ENCODE peak calls at places on chromosomes 4 and X, in six cellular contexts. G is NCI-H1694; D is SW 1271; Z is BJ; A is activated CD8-positive, alpha-beta memory T cell treated with anti-CD3 and anti-CD28 coated beads, Interleukin-2, amount 10 ng/mL, durations not matched to agents 7 days and 5 days; I is NCI-H1105. R is an unnamed sample.

GRCh38 chrX:11407331-11408110 is 114.3 kb downstream of the AMELX start:
- DNase-seq in G (no peak), Z (no peak), D (no peak), I (no peak), A (no peak), R (no peak)

GRCh38 chrX:151393514-151393913 is 3.5 kb upstream of the VMA21 start:
- DNase-seq in I (no peak), Z (no peak), A (peak), G (no peak), D (no peak), R (no peak)

GRCh38 chr4:77308843-77309242 is 151.8 kb downstream of the CCNG2 start:
- DNase-seq in I (no peak), Z (no peak), D (peak), G (peak), A (no peak), R (peak)

GRCh38 chr4:20687894-20688293 is 12.4 kb upstream of the PACRGL start:
- DNase-seq in G (no peak), Z (peak), A (no peak), D (no peak), I (no peak), R (peak)

GRCh38 chr4:73662709-73663546 is 42.7 kb upstream of the RASSF6 start:
- DNase-seq in I (peak), A (no peak), Z (no peak), G (peak), D (peak), R (peak)

GRCh38 chr4:138390286-138390685 is 148.1 kb upstream of the SLC7A11 start:
- DNase-seq in D (no peak), A (no peak), Z (no peak), I (no peak), G (no peak), R (no peak)

GRCh38 chr4:81466841-81467671 is 4.7 kb downstream of the RASGEF1B start:
- DNase-seq in D (peak), G (peak), I (peak), Z (no peak), A (peak), R (peak)

GRCh38 chrX:104567506-104567905 is 1.5 kb downstream of the IL1RAPL2 start:
- DNase-seq in D (no peak), I (no peak), A (no peak), Z (no peak), G (no peak), R (no peak)

GRCh38 chr4:8410641-8411271 is 29.8 kb downstream of the ACOX3 start:
- DNase-seq in D (peak), Z (no peak), A (peak), G (peak), I (peak), R (peak)

GRCh38 chr4:113979157-113979972 is at the start of gene ARSJ:
- DNase-seq in G (no peak), A (no peak), Z (no peak), I (no peak), D (peak), R (peak)

GRCh38 chr4:6918345-6918744 is 8.7 kb downstream of the TBC1D14 start:
- DNase-seq in G (no peak), I (no peak), A (no peak), Z (no peak), D (no peak), R (no peak)

GRCh38 chrX:70013483-70014222 is 36.1 kb downstream of the AWAT2 start:
- DNase-seq in D (no peak), A (no peak), I (no peak), Z (no peak), G (peak), R (no peak)

GRCh38 chr4:1058198-1058996 is 47.0 kb downstream of the FGFRL1 start:
- DNase-seq in A (no peak), Z (no peak), G (no peak), D (no peak), I (no peak), R (no peak)

GRCh38 chrX:107542500-107542899 is 85.8 kb upstream of the PRPS1 start:
- DNase-seq in D (no peak), A (no peak), G (no peak), I (peak), Z (no peak), R (peak)

GRCh38 chrX:47169273-47169672 is 24.3 kb downstream of the RBM10 start:
- DNase-seq in D (no peak), Z (no peak), A (no peak), I (no peak), G (no peak), R (no peak)

GRCh38 chrX:25596881-25597280 is 541.3 kb upstream of the MAGEB18 start:
- DNase-seq in Z (no peak), A (no peak), D (no peak), I (no peak), G (no peak), R (no peak)

GRCh38 chrX:150879855-150880807 is 18.3 kb downstream of the CD99L2 start:
- DNase-seq in I (no peak), D (no peak), G (no peak), Z (no peak), A (no peak), R (no peak)

GRCh38 chrX:119008122-119008744 is 33.8 kb downstream of the LONRF3 start:
- DNase-seq in G (peak), I (peak), A (peak), Z (no peak), D (peak), R (peak)

GRCh38 chr4:177740563-177740962 is 298.3 kb upstream of the AGA start:
- DNase-seq in Z (no peak), I (no peak), G (no peak), A (no peak), D (no peak), R (no peak)

GRCh38 chrX:137305404-137305803 is 260.5 kb upstream of the ZIC3 start:
- DNase-seq in G (no peak), Z (no peak), D (no peak), A (no peak), I (no peak), R (no peak)

GRCh38 chr4:180350866-180351350 is 1892.3 kb upstream of the TENM3 start:
- DNase-seq in D (no peak), I (no peak), G (no peak), A (no peak), Z (no peak), R (no peak)

GRCh38 chrX:50459615-50460014 is 11.0 kb downstream of the DGKK start:
- DNase-seq in G (no peak), A (no peak), D (no peak), I (no peak), Z (no peak), R (no peak)